ENCODE peak calls at places on chromosomes 4 and X, in six cellular contexts. M is GM12878, H is WTC11, S is HepG2, N is H1, J is HCT116. A is an unnamed sample.

GRCh38 chr4:95701500-95701899 is 138.4 kb upstream of the PDHA2 start:
- DNase-seq in M (no peak), H (no peak), S (no peak), N (no peak), J (no peak), A (no peak)

GRCh38 chrX:143994206-143994605 is 110.3 kb downstream of the UBE2NL start:
- DNase-seq in M (no peak), H (no peak), S (no peak), N (no peak), J (no peak), A (no peak)

GRCh38 chr4:109406337-109406931 is 27.2 kb upstream of the SEC24B start:
- DNase-seq in M (no peak), H (no peak), S (peak), N (no peak), J (peak), A (peak)

GRCh38 chrX:22165732-22166457 is 106.8 kb upstream of the CBLL2 start:
- DNase-seq in M (no peak), H (no peak), S (no peak), N (no peak), J (no peak), A (no peak)

GRCh38 chr4:9924750-9925149 is 96.5 kb downstream of the SLC2A9 start:
- DNase-seq in M (no peak), H (no peak), S (no peak), N (no peak), J (no peak), A (no peak)

GRCh38 chrX:17738002-17738713 is 865 bp downstream of the SCML1 start:
- DNase-seq in M (no peak), H (peak), S (peak), N (peak), J (no peak), A (no peak)

GRCh38 chr4:48698029-48698901 is 81.8 kb downstream of the FRYL start:
- DNase-seq in M (no peak), H (no peak), S (peak), N (no peak), J (peak), A (peak)

GRCh38 chr4:10157478-10158354 is 41.1 kb upstream of the WDR1 start:
- DNase-seq in M (peak), H (peak), S (peak), N (peak), J (peak), A (peak)

GRCh38 chrX:71542411-71542810 is 9.5 kb downstream of the OGT start:
- DNase-seq in M (no peak), H (no peak), S (no peak), N (no peak), J (no peak), A (no peak)

GRCh38 chr4:68218044-68218443 is 27.4 kb downstream of the TMPRSS11B start:
- DNase-seq in M (no peak), H (no peak), S (no peak), N (no peak), J (no peak), A (no peak)

GRCh38 chrX:96440941-96441340 is 243.7 kb upstream of the DIAPH2 start:
- DNase-seq in M (no peak), H (no peak), S (no peak), N (no peak), J (no peak), A (no peak)

GRCh38 chrX:119247702-119248101 is 11.6 kb downstream of the PGRMC1 start:
- DNase-seq in M (no peak), H (no peak), S (no peak), N (no peak), J (no peak), A (no peak)

GRCh38 chrX:10620121-10620699 is at the start of gene MID1:
- DNase-seq in M (no peak), H (peak), S (no peak), N (peak), J (peak), A (peak)

GRCh38 chr4:77152421-77152820 is 4.6 kb upstream of the CCNG2 start:
- DNase-seq in M (no peak), H (no peak), S (no peak), N (no peak), J (no peak), A (no peak)

GRCh38 chr4:102759835-102760644 is 728 bp downstream of the MANBA start:
- DNase-seq in M (peak), H (no peak), S (peak), N (no peak), J (no peak), A (peak)

GRCh38 chr4:174764105-174764729 is 64.8 kb downstream of the GLRA3 start:
- DNase-seq in M (no peak), H (no peak), S (peak), N (no peak), J (peak), A (peak)

GRCh38 chrX:97060019-97060418 is 176.3 kb downstream of the RPA4 start:
- DNase-seq in M (no peak), H (peak), S (no peak), N (peak), J (no peak), A (no peak)

GRCh38 chr4:186248643-186249042 is 17.3 kb upstream of the F11 start:
- DNase-seq in M (no peak), H (no peak), S (no peak), N (no peak), J (no peak), A (no peak)

GRCh38 chrX:11641368-11641767 is 24.4 kb downstream of the ARHGAP6 start:
- DNase-seq in M (no peak), H (no peak), S (no peak), N (no peak), J (no peak), A (no peak)

GRCh38 chrX:9955506-9955905 is 11.7 kb upstream of the CLDN34 start:
- DNase-seq in M (no peak), H (no peak), S (no peak), N (no peak), J (no peak), A (no peak)

GRCh38 chr4:3197366-3198105 is 51.4 kb upstream of the MSANTD1 start:
- DNase-seq in M (no peak), H (no peak), S (no peak), N (no peak), J (no peak), A (no peak)

GRCh38 chr4:145956288-145956890 is 17.8 kb upstream of the ZNF827 start:
- DNase-seq in M (no peak), H (peak), S (peak), N (peak), J (no peak), A (peak)

GRCh38 chr4:78033859-78034258 is 23.3 kb upstream of the FRAS1 start:
- DNase-seq in M (no peak), H (no peak), S (no peak), N (no peak), J (no peak), A (no peak)

GRCh38 chrX:74420194-74421035 is 878 bp upstream of the SLC16A2 start:
- DNase-seq in M (no peak), H (peak), S (no peak), N (peak), J (no peak), A (no peak)

GRCh38 chrX:136865270-136866168 is 15.0 kb downstream of the RBMX start:
- DNase-seq in M (no peak), H (no peak), S (no peak), N (no peak), J (no peak), A (no peak)

GRCh38 chr4:105145913-105146285 is 777 bp upstream of the TET2 start:
- DNase-seq in M (no peak), H (peak), S (no peak), N (peak), J (no peak), A (no peak)

GRCh38 chr4:3476936-3477749 is 14.0 kb downstream of the DOK7 start:
- DNase-seq in M (no peak), H (no peak), S (no peak), N (no peak), J (no peak), A (no peak)

GRCh38 chr4:102503301-102503746 is 2.2 kb downstream of the NFKB1 start:
- DNase-seq in M (no peak), H (no peak), S (peak), N (no peak), J (no peak), A (no peak)

GRCh38 chrX:119067023-119067739 is 5.6 kb upstream of the CT47C1 start:
- DNase-seq in M (no peak), H (peak), S (peak), N (peak), J (peak), A (peak)

GRCh38 chrX:9646471-9647038 is 119.1 kb downstream of the GPR143 start:
- DNase-seq in M (no peak), H (no peak), S (no peak), N (no peak), J (no peak), A (no peak)

GRCh38 chr4:149120331-149121014 is 678.3 kb upstream of the NR3C2 start:
- DNase-seq in M (no peak), H (no peak), S (no peak), N (no peak), J (no peak), A (no peak)

GRCh38 chrX:19272452-19272851 is 71.3 kb upstream of the PDHA1 start:
- DNase-seq in M (peak), H (no peak), S (no peak), N (no peak), J (no peak), A (no peak)

GRCh38 chr4:23741586-23742240 is 148.1 kb downstream of the PPARGC1A start:
- DNase-seq in M (no peak), H (no peak), S (no peak), N (no peak), J (no peak), A (no peak)

GRCh38 chr4:40280586-40280985 is 54.5 kb upstream of the CHRNA9 start:
- DNase-seq in M (no peak), H (no peak), S (no peak), N (no peak), J (no peak), A (no peak)

GRCh38 chrX:148037020-148037419 is 55.9 kb downstream of the FMR1NB start:
- DNase-seq in M (no peak), H (no peak), S (no peak), N (no peak), J (no peak), A (no peak)

GRCh38 chr4:122930877-122931276 is 8.5 kb upstream of the NUDT6 start:
- DNase-seq in M (no peak), H (no peak), S (no peak), N (no peak), J (no peak), A (no peak)

GRCh38 chr4:105022811-105023667 is 123.6 kb upstream of the TET2 start:
- DNase-seq in M (no peak), H (no peak), S (no peak), N (no peak), J (peak), A (peak)

GRCh38 chrX:72714471-72714916 is 388 bp upstream of the PHKA1 start:
- DNase-seq in M (no peak), H (peak), S (peak), N (peak), J (peak), A (no peak)

GRCh38 chrX:69074726-69075125 is 90.5 kb downstream of the PJA1 start:
- DNase-seq in M (no peak), H (no peak), S (no peak), N (no peak), J (no peak), A (no peak)

DNA sequence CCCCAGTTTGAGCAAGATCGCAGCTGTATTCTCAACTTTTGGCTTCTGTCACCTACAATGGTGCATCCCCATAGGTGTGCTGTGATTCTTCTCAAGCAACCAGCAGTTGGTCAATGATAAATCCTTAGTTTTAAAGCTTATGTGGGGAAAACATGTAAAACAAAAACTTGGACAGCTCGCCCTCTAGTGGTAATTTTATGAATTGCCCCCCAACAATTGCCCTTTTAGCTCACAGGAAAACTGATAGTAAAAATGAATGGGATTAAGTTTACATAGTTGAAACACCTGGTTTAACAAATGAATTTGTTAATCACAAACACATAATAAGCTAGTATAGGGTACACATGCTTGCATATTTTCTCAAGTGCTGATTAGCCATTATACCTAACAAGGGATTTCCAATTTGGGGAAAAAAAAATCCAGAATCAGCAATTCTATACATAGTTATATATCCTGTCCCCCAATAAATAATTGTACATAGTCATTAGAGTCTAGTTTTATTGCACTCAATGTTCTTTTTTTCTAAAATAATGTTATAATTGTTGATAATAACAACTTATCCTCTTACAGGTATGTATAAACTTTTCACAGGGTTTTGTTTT is 30.1 kb downstream of the TEX13A start:
- DNase-seq in M (no peak), H (peak), S (no peak), N (peak), J (no peak), A (peak)
- TF ChIP-seq ATF3 in M (no peak), H (no peak), S (no peak), N (no peak), J (no peak), A (no peak)

DNA sequence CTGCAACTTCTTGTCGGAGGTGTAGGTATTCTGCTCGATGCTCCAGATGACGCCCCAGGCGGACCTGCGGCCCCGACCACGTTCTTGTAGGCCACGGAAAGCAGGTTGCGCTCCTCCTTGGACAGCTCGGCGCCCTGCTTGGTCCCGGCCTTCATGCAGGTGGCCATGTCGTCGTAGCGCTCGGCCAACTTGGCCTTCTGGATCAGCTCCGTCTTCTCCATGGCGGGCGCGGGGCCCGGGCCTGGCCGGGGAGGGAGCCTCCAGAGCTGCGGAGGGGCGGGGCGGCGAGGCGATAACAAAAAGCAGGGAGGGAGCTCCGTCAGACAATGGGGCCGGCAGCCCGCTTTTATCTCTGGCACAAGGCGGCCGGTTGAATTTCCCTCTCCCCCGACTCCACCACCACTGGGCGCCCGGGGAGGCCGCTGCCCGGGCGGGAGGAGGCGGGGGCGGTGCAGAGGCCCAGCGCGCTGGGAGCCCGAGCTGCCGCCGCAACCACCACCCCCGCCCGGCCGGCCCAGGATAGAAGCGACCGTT is 28.3 kb upstream of the DRP2 start:
- DNase-seq in M (no peak), H (peak), S (no peak), N (peak), J (no peak), A (peak)
- TF ChIP-seq ATF3 in M (no peak), H (no peak), S (no peak), N (no peak), J (no peak), A (no peak)

GRCh38 chr4:132101526-132101925 is 1047.6 kb upstream of the PCDH10 start:
- DNase-seq in M (no peak), H (no peak), S (no peak), N (no peak), J (no peak), A (no peak)

DNA sequence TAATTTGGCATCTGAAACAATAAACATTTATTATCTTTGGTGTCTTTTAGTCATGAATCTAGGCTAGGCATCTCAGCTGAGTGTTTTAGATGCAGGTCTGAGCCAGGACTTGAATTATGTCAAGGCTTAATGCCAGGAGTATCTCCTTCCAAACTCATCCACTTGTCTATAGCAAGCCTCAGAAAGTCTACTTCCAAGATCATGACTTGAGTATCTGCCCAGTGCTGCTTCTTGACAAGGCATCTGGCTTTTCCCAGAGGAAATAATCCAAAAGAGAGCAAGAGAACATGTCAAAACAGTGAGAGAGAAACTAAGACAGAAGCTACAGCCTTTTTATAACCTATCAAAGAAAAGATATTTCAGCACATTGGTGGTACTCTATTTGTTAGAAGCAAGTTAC is 1052.0 kb upstream of the PCDH10 start:
- DNase-seq in M (no peak), H (no peak), S (no peak), N (no peak), J (no peak), A (no peak)
- TF ChIP-seq ATF3 in M (no peak), H (no peak), S (no peak), N (no peak), J (no peak), A (no peak)

GRCh38 chr4:86608757-86609375 is 14.8 kb downstream of the PTPN13 start:
- DNase-seq in M (no peak), H (no peak), S (no peak), N (no peak), J (no peak), A (no peak)
- TF ChIP-seq ATF3 in M (no peak), H (no peak), S (no peak), N (no peak), J (no peak), A (no peak)

GRCh38 chrX:47611926-47612325 is 7.7 kb downstream of the SYN1 start:
- DNase-seq in M (no peak), H (no peak), S (no peak), N (no peak), J (no peak), A (no peak)

GRCh38 chrX:47610506-47610905 is 9.2 kb downstream of the SYN1 start:
- DNase-seq in M (no peak), H (no peak), S (no peak), N (no peak), J (no peak), A (no peak)

GRCh38 chrX:47612418-47612817 is 7.2 kb downstream of the SYN1 start:
- DNase-seq in M (no peak), H (no peak), S (no peak), N (no peak), J (no peak), A (no peak)

GRCh38 chrX:47613082-47613481 is 6.6 kb downstream of the SYN1 start:
- DNase-seq in M (no peak), H (no peak), S (no peak), N (no peak), J (no peak), A (no peak)

GRCh38 chrX:47614618-47615017 is 5.0 kb downstream of the SYN1 start:
- DNase-seq in M (no peak), H (no peak), S (no peak), N (no peak), J (no peak), A (no peak)
- TF ChIP-seq ATF3 in M (no peak), H (no peak), S (no peak), N (no peak), J (no peak), A (no peak)

GRCh38 chr4:169398294-169398693 is 127.5 kb upstream of the SH3RF1 start:
- DNase-seq in M (no peak), H (no peak), S (no peak), N (no peak), J (no peak), A (no peak)
- TF ChIP-seq ATF3 in M (no peak), H (no peak), S (no peak), N (no peak), J (no peak), A (no peak)

A was measured in K562.